ENCODE peak calls at places on chromosome 13, in nine cellular contexts. Z is OCI-LY7, Y is hepatocyte, M is neural progenitor cell, C is GM23338, W is GM23248, U is HCT116, G is MM.1S, N is SK-N-SH. O is an unnamed sample.

GRCh38 chr13:60431108-60431700 is 34.2 kb downstream of the TDRD3 start:
- DNase-seq in Y (peak), M (peak), C (peak), U (peak), N (peak), Z (peak), G (peak), W (peak), O (peak)

GRCh38 chr13:34578471-34578870 is 363.6 kb upstream of the NBEA start:
- DNase-seq in C (no peak), G (no peak), W (peak), Z (no peak), U (no peak), Y (no peak), N (no peak), M (no peak), O (peak)

GRCh38 chr13:113220877-113221276 is 11.5 kb downstream of the CUL4A start:
- DNase-seq in M (peak), U (no peak), W (no peak), Z (no peak), Y (no peak), N (peak), G (no peak), C (peak), O (no peak)

GRCh38 chr13:28318418-28318995 is 176.4 kb downstream of the FLT1 start:
- DNase-seq in M (no peak), U (no peak), Y (no peak), C (no peak), Z (peak), N (no peak), G (no peak), W (no peak), O (no peak)

GRCh38 chr13:100106705-100107104 is 17.8 kb downstream of the PCCA start:
- DNase-seq in U (no peak), M (no peak), W (no peak), G (no peak), Z (no peak), N (no peak), C (no peak), Y (no peak), O (no peak)

GRCh38 chr13:45321230-45321629 is 19.8 kb downstream of the TPT1 start:
- DNase-seq in Z (no peak), U (no peak), G (no peak), Y (no peak), W (no peak), M (no peak), N (no peak), C (no peak), O (no peak)

GRCh38 chr13:34749046-34749445 is 193.0 kb upstream of the NBEA start:
- DNase-seq in Y (no peak), G (no peak), M (no peak), N (no peak), U (no peak), Z (no peak), C (no peak), W (no peak), O (no peak)

GRCh38 chr13:29654807-29655547 is 59.5 kb upstream of the SLC7A1 start:
- DNase-seq in M (no peak), G (no peak), C (no peak), Y (no peak), Z (no peak), U (no peak), N (no peak), W (peak), O (peak)

GRCh38 chr13:21616205-21616604 is 12.2 kb upstream of the MICU2 start:
- DNase-seq in N (no peak), M (no peak), U (no peak), G (no peak), C (no peak), W (no peak), Y (no peak), Z (no peak), O (no peak)

GRCh38 chr13:30364876-30365275 is 57.4 kb upstream of the UBE2L5 start:
- DNase-seq in Z (no peak), U (no peak), C (peak), G (no peak), W (peak), Y (no peak), N (no peak), M (no peak), O (no peak)

GRCh38 chr13:104137416-104137815 is 1071.2 kb upstream of the SLC10A2 start:
- DNase-seq in G (no peak), W (no peak), M (no peak), U (no peak), Z (no peak), N (no peak), C (no peak), Y (no peak), O (no peak)

GRCh38 chr13:97328222-97328790 is 105.7 kb upstream of the RAP2A start:
- DNase-seq in C (peak), G (no peak), Z (no peak), U (no peak), W (peak), M (peak), Y (no peak), N (no peak), O (no peak)

GRCh38 chr13:20475927-20476691 is 49.5 kb downstream of the CRYL1 start:
- DNase-seq in G (peak), U (no peak), Y (peak), W (no peak), N (no peak), C (peak), Z (no peak), M (peak), O (no peak)

GRCh38 chr13:113771709-113772331 is 12.8 kb downstream of the TMEM255B start:
- DNase-seq in C (no peak), G (peak), Z (no peak), N (no peak), M (no peak), W (no peak), Y (no peak), U (no peak), O (peak)

GRCh38 chr13:28055362-28055761 is 45.0 kb downstream of the FLT3 start:
- DNase-seq in Z (no peak), U (no peak), Y (no peak), W (no peak), G (no peak), N (no peak), M (no peak), C (no peak), O (no peak)

GRCh38 chr13:113746143-113746525 is 12.9 kb upstream of the TMEM255B start:
- DNase-seq in G (no peak), Y (peak), U (no peak), M (no peak), N (no peak), C (peak), W (no peak), Z (no peak), O (no peak)

GRCh38 chr13:102892504-102892903 is 46.7 kb downstream of the ERCC5 start:
- DNase-seq in Z (no peak), C (no peak), M (no peak), N (no peak), G (no peak), U (no peak), W (no peak), Y (no peak), O (no peak)

GRCh38 chr13:98318263-98318878 is 141.3 kb upstream of the RNF113B start:
- DNase-seq in N (no peak), C (no peak), Z (no peak), W (no peak), G (no peak), U (no peak), Y (no peak), M (no peak), O (no peak)

GRCh38 chr13:63449549-63449948 is 2033.9 kb upstream of the PCDH20 start:
- DNase-seq in Y (no peak), C (no peak), N (no peak), W (no peak), M (no peak), Z (no peak), G (no peak), U (no peak), O (no peak)

GRCh38 chr13:21913010-21913409 is 242.1 kb downstream of the FGF9 start:
- DNase-seq in Y (no peak), N (no peak), C (peak), U (peak), W (peak), G (no peak), M (peak), Z (no peak), O (no peak)

GRCh38 chr13:65260938-65261880 is 1968.9 kb downstream of the PCDH9 start:
- DNase-seq in G (peak), C (no peak), Z (no peak), U (no peak), Y (no peak), N (no peak), W (no peak), M (no peak), O (no peak)

GRCh38 chr13:103140001-103140671 is 73.9 kb upstream of the SLC10A2 start:
- DNase-seq in G (peak), U (peak), N (peak), W (peak), Y (peak), M (peak), C (peak), Z (peak), O (peak)

GRCh38 chr13:39982745-39983144 is 327.3 kb downstream of the COG6 start:
- DNase-seq in W (no peak), M (no peak), U (no peak), Z (no peak), C (no peak), Y (no peak), G (no peak), N (no peak), O (no peak)

GRCh38 chr13:75541287-75541686 is 3.6 kb upstream of the COMMD6 start:
- DNase-seq in M (no peak), Y (no peak), C (no peak), Z (no peak), U (no peak), W (no peak), G (no peak), N (no peak), O (no peak)

GRCh38 chr13:64910061-64910460 is 2320.1 kb downstream of the PCDH9 start:
- DNase-seq in M (no peak), G (no peak), Y (no peak), U (no peak), C (no peak), N (no peak), W (peak), Z (no peak), O (no peak)

GRCh38 chr13:38697628-38698333 is 10.9 kb downstream of the FREM2 start:
- DNase-seq in Y (no peak), M (peak), G (no peak), W (peak), U (no peak), C (peak), Z (no peak), N (no peak), O (peak)

GRCh38 chr13:62432906-62433305 is 1017.3 kb upstream of the PCDH20 start:
- DNase-seq in M (no peak), Z (no peak), G (no peak), Y (no peak), U (no peak), W (no peak), N (no peak), C (peak), O (no peak)

GRCh38 chr13:75847588-75847987 is 211.5 kb downstream of the LMO7 start:
- DNase-seq in M (no peak), C (no peak), Z (no peak), Y (no peak), G (no peak), U (no peak), N (no peak), W (no peak), O (no peak)

GRCh38 chr13:114140909-114141255 is 8.5 kb upstream of the RASA3 start:
- DNase-seq in N (no peak), U (no peak), W (no peak), Y (no peak), Z (no peak), M (no peak), G (no peak), C (no peak), O (no peak)

GRCh38 chr13:55553736-55554135 is 1587.0 kb upstream of the PRR20A start:
- DNase-seq in C (no peak), Z (no peak), Y (no peak), M (no peak), N (no peak), U (no peak), W (no peak), G (no peak), O (no peak)

GRCh38 chr13:63737418-63737817 is 2321.8 kb upstream of the PCDH20 start:
- DNase-seq in M (no peak), C (no peak), U (no peak), N (no peak), Y (no peak), W (no peak), Z (no peak), G (no peak), O (no peak)

GRCh38 chr13:30108913-30109237 is 198.5 kb downstream of the KATNAL1 start:
- DNase-seq in N (no peak), W (no peak), U (no peak), C (no peak), Z (no peak), Y (peak), G (no peak), M (no peak), O (peak)

GRCh38 chr13:114111577-114111976 is 20.8 kb downstream of the RASA3 start:
- DNase-seq in W (peak), N (no peak), Y (no peak), U (no peak), M (no peak), C (no peak), G (no peak), Z (no peak), O (no peak)

GRCh38 chr13:27406178-27406939 is 18.1 kb upstream of the GTF3A start:
- DNase-seq in Y (peak), G (peak), U (no peak), C (peak), M (peak), N (peak), Z (peak), W (peak), O (peak)

GRCh38 chr13:72458701-72459100 is 268.7 kb downstream of the MZT1 start:
- DNase-seq in Y (no peak), W (no peak), U (no peak), C (peak), N (no peak), M (peak), Z (no peak), G (peak), O (peak)

GRCh38 chr13:35914662-35915061 is 216.5 kb downstream of the DCLK1 start:
- DNase-seq in W (peak), Z (no peak), G (no peak), Y (no peak), M (no peak), U (no peak), N (no peak), C (no peak), O (peak)

GRCh38 chr13:41962994-41963393 is 2.1 kb upstream of the VWA8 start:
- DNase-seq in U (no peak), Z (no peak), C (no peak), N (no peak), W (no peak), Y (no peak), M (no peak), G (no peak), O (no peak)

GRCh38 chr13:100941811-100942361 is 267.3 kb upstream of the TMTC4 start:
- DNase-seq in G (no peak), C (no peak), N (no peak), M (no peak), Y (no peak), Z (no peak), U (no peak), W (no peak), O (no peak)

GRCh38 chr13:44523176-44524017 is 52.7 kb downstream of the TSC22D1 start:
- DNase-seq in Y (peak), W (peak), M (no peak), G (peak), N (no peak), C (peak), U (peak), Z (no peak), O (peak)

GRCh38 chr13:107028751-107029150 is 460.8 kb upstream of the ARGLU1 start:
- DNase-seq in C (no peak), M (no peak), Y (no peak), W (no peak), N (no peak), G (no peak), Z (no peak), U (no peak), O (no peak)

GRCh38 chr13:107023335-107023734 is 455.4 kb upstream of the ARGLU1 start:
- DNase-seq in G (no peak), C (peak), U (no peak), Z (no peak), M (no peak), Y (no peak), W (no peak), N (no peak), O (no peak)

GRCh38 chr13:107020393-107020792 is 452.5 kb upstream of the ARGLU1 start:
- DNase-seq in M (no peak), Y (no peak), W (no peak), G (no peak), C (no peak), U (no peak), N (no peak), Z (no peak), O (no peak)

GRCh38 chr13:107031691-107032090 is 463.8 kb upstream of the ARGLU1 start:
- DNase-seq in C (no peak), Z (no peak), W (no peak), M (no peak), Y (no peak), U (no peak), N (no peak), G (no peak), O (no peak)

DNA sequence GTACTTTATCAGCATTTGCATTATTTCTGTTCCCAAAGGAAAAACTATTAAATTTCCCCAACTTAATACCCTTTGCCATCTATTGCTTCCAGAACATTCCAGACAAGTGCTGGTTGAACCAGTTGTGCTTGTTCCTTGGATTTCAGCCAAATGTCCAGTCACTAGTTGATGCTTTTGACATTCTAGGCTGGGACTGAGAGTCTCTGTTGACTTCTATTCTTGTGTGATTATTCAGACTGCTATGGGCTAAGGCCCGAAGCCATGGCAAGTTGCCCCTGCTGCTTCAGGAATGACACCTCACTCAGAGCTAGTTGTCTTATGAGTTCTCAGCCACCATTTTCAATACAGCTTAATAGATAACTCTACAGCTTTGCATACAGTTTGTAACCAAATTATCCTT is 458.1 kb upstream of the ARGLU1 start:
- DNase-seq in M (no peak), C (no peak), Z (no peak), Y (peak), G (no peak), U (no peak), N (no peak), W (no peak), O (peak)
- H3K4me2 ChIP-seq in M (no peak), C (no peak), Z (no peak), Y (no peak), G (no peak), U (no peak), N (no peak), W (no peak), O (no peak)

DNA sequence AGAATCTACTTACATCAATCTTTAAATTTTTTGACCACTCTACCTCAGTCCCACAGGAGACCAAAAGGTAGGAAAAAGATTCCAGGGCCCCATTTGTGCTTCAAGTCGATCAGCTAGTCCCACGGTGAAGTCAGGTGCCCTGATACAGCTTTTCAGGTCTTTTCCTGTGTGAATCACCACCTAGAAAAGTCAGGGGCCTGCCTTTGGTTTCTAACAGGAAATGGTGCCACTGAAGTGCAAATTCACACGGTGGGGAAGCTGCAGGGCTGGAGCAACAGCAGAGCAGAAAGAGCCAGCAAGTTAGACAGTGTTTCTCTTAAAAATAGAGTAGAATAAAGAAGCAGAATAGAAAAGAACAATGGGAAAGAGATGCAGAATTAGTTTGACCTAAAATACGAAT is 107.5 kb downstream of the KLF12 start:
- DNase-seq in Z (peak), W (no peak), N (no peak), M (no peak), G (peak), Y (peak), C (peak), U (no peak), O (peak)
- TF ChIP-seq EZH2phosphoT487 in Z (no peak), W (no peak), N (no peak), M (no peak), G (no peak), Y (no peak), C (no peak), U (no peak), O (no peak)

GRCh38 chr13:51827254-51827653 is 17.7 kb downstream of the TMEM272 start:
- DNase-seq in N (no peak), U (no peak), Z (peak), C (no peak), M (no peak), W (no peak), G (no peak), Y (no peak), O (no peak)
- H3K4me2 ChIP-seq in N (no peak), U (no peak), Z (peak), C (no peak), M (no peak), W (no peak), G (no peak), Y (no peak), O (no peak)

GRCh38 chr13:31476266-31476665 is 263.1 kb upstream of the RXFP2 start:
- DNase-seq in Y (peak), G (no peak), C (peak), U (no peak), W (peak), Z (no peak), M (no peak), N (peak), O (no peak)
- TF ChIP-seq EZH2phosphoT487 in Y (no peak), G (no peak), C (no peak), U (no peak), W (no peak), Z (no peak), M (no peak), N (no peak), O (no peak)

GRCh38 chr13:52830946-52831345 is 17.5 kb downstream of the PCDH8 start:
- DNase-seq in C (no peak), Y (no peak), W (peak), U (no peak), Z (no peak), M (no peak), G (no peak), N (no peak), O (peak)
- H3K4me2 ChIP-seq in C (no peak), Y (no peak), W (no peak), U (peak), Z (no peak), M (no peak), G (no peak), N (no peak), O (no peak)

GRCh38 chr13:32224916-32225315 is 90.2 kb downstream of the ZAR1L start:
- DNase-seq in M (no peak), C (no peak), N (no peak), Y (no peak), G (no peak), Z (no peak), W (no peak), U (no peak), O (no peak)

GRCh38 chr13:32229443-32229842 is 85.7 kb downstream of the ZAR1L start:
- DNase-seq in G (no peak), Y (no peak), C (no peak), Z (no peak), U (no peak), M (no peak), W (no peak), N (no peak), O (no peak)

GRCh38 chr13:32222046-32222676 is 93.0 kb downstream of the ZAR1L start:
- DNase-seq in M (no peak), C (no peak), Y (no peak), G (no peak), U (no peak), N (no peak), W (no peak), Z (no peak), O (no peak)

GRCh38 chr13:32228330-32229041 is 86.7 kb downstream of the ZAR1L start:
- DNase-seq in M (no peak), G (no peak), W (peak), U (peak), N (no peak), Y (no peak), Z (no peak), C (peak), O (peak)

GRCh38 chr13:32225494-32225931 is 89.7 kb downstream of the ZAR1L start:
- DNase-seq in Y (no peak), M (no peak), W (peak), N (no peak), Z (no peak), G (no peak), U (no peak), C (peak), O (no peak)
- TF ChIP-seq EZH2phosphoT487 in Y (no peak), M (no peak), W (no peak), N (no peak), Z (no peak), G (no peak), U (no peak), C (no peak), O (no peak)

DNA sequence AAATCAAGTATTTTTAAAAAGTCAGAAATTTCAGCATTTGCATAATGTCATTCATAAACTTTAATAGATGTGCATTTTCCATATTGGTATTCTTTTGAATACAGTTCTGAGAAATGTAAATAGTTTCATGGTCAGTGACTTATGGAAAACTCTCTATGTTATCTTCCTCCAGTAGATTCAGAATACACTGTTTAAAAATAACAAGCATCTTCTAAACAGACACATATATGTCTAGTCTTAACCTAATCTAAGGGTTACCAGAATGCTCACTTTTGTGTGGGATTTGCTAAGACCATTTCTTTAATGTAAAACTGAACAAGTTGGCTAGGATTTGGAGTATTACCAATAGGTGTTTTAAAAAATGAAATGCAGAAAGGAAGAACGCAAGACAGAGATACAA is 119.8 kb upstream of the SGCG start:
- DNase-seq in N (no peak), C (no peak), W (no peak), G (no peak), M (no peak), U (no peak), Z (no peak), Y (no peak), O (no peak)
- H3K4me2 ChIP-seq in N (no peak), C (no peak), W (no peak), G (no peak), M (no peak), U (no peak), Z (no peak), Y (no peak), O (no peak)

O was measured in PC-3.